ENCODE peak calls at places on chromosomes 7 and 10, in six cellular contexts. M is WTC11, B is HepG2, D is endothelial cell of umbilical vein, L is H1, A is K562. P is an unnamed sample.

GRCh38 chr7:55306331-55306730 is 58.8 kb upstream of the LANCL2 start:
- DNase-seq in L (no peak), D (no peak), M (no peak), A (no peak), B (no peak), P (no peak)

GRCh38 chr7:134533288-134533771 is 6.0 kb downstream of the AKR1B10 start:
- DNase-seq in A (no peak), D (no peak), B (no peak), L (no peak), M (no peak), P (no peak)

GRCh38 chr7:96089511-96089910 is 232.4 kb downstream of the SLC25A13 start:
- DNase-seq in M (no peak), L (no peak), D (no peak), A (no peak), B (no peak), P (no peak)

GRCh38 chr10:32963102-32963501 is 5.1 kb upstream of the ITGB1 start:
- DNase-seq in A (no peak), D (peak; percentile 63), M (no peak), L (no peak), B (no peak), P (peak; percentile 80)

GRCh38 chr7:38207843-38208242 is 29.8 kb downstream of the STARD3NL start:
- DNase-seq in L (no peak), B (no peak), M (no peak), A (no peak), D (no peak), P (no peak)

GRCh38 chr7:83807770-83808169 is 158.8 kb upstream of the SEMA3E start:
- DNase-seq in L (no peak), M (no peak), A (no peak), B (no peak), D (no peak), P (no peak)

GRCh38 chr10:95661818-95662217 is 5.3 kb upstream of the ALDH18A1 start:
- DNase-seq in M (no peak), B (peak; percentile 75), D (no peak), A (no peak), L (no peak), P (no peak)

GRCh38 chr10:43676360-43676759 is 27.7 kb upstream of the ZNF32 start:
- DNase-seq in A (no peak), M (no peak), D (no peak), L (no peak), B (no peak), P (no peak)

DNA sequence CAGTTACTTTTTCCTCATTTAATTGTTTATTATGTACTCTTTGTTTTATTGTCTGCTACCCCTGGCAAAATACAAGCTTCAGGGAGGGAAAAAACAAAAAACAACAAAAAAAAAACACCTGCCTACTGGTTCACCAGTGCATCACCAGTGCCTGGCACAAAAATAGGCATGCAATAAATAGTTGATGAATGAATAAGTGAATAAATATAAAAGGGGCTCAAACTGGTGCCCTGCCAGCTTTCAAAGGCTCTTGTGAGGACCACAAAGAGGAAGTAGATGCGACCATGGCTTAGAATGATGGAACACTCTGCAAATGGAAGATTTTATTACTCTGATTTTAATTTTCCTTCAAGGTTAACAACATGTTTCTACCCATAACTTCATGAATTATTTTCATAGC is 213.0 kb upstream of the INHBA start:
- DNase-seq in B (no peak), M (no peak), L (no peak), A (no peak), D (no peak), P (no peak)
- TF ChIP-seq JUN in B (no peak), M (no peak), L (no peak), A (no peak), D (no peak), P (no peak)

GRCh38 chr10:6037422-6037821 is 24.7 kb downstream of the IL2RA start:
- DNase-seq in L (no peak), M (no peak), A (no peak), D (no peak), B (no peak), P (no peak)

GRCh38 chr10:6039711-6040110 is 22.5 kb downstream of the IL2RA start:
- DNase-seq in B (no peak), M (no peak), D (no peak), L (no peak), A (no peak), P (no peak)

GRCh38 chr10:6037975-6038624 is 24.1 kb downstream of the IL2RA start:
- DNase-seq in L (no peak), D (no peak), B (no peak), M (no peak), A (no peak), P (no peak)

GRCh38 chr10:6036861-6037321 is 25.3 kb downstream of the IL2RA start:
- DNase-seq in L (no peak), B (no peak), D (no peak), A (no peak), M (no peak), P (no peak)

GRCh38 chr10:6040205-6040604 is 22.0 kb downstream of the IL2RA start:
- DNase-seq in A (no peak), D (no peak), M (no peak), L (no peak), B (no peak), P (no peak)
- TF ChIP-seq JUN in A (no peak), D (no peak), M (no peak), L (no peak), B (no peak), P (no peak)

GRCh38 chr7:4712371-4713182 is 30.5 kb downstream of the FOXK1 start:
- DNase-seq in L (no peak), B (peak; percentile 76), D (no peak), M (no peak), A (peak; percentile 50), P (peak; percentile 81)
- TF ChIP-seq JUN in L (no peak), B (no peak), D (no peak), M (no peak), A (peak; percentile 36), P (peak; percentile 25)

DNA sequence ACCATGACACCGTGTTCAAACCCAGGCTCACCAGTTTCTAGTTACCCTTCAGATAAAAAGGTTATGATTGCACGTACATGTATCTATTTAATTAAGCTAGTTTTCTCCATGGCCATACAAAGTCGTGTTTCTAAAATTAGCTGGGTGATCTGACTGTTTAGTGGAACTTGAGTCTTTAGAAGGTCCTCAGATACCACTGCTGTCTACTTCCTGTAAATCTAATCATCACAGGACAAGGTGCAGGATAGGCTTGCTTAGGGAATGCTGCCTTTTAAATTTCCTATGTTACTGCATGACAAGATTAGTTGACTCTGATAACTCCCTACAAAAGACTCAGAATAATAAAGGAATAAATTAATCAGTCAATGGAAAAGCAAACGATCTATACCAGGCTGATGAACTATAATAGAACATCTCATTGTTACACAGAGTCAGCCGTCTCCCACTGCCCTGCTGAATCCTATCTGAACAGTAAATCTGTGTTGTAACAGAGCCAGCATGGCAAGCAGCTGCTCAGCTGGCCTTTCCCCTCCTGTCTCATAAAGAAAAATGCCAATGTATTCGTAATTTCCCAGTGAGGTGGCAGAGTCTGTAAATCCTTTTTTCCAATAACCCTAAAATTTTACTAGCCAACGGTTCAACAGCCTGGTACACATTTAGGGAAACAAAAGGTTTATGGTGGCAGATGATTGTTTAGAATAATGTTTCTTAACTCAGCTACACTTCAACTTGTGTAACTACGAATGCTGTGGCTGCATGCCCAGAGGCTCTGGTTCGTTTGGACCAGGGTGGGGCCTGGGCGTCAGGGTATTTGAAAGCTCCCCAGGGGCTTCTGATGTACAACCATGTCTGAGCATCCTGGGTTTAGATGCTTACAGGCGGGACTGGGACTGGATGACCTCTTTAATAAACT is 318.0 kb downstream of the PAXIP1 start:
- DNase-seq in D (no peak), M (no peak), L (no peak), B (no peak), A (no peak), P (no peak)
- TF ChIP-seq JUN in D (no peak), M (no peak), L (no peak), B (no peak), A (no peak), P (no peak)

GRCh38 chr7:149688836-149689590 is 84.4 kb downstream of the ZNF467 start:
- DNase-seq in B (no peak), A (no peak), M (no peak), D (no peak), L (no peak), P (no peak)

GRCh38 chr7:149692557-149692982 is 80.8 kb downstream of the ZNF467 start:
- DNase-seq in D (no peak), B (no peak), L (no peak), A (no peak), M (peak; percentile 53), P (no peak)

GRCh38 chr7:149692056-149692455 is 81.3 kb downstream of the ZNF467 start:
- DNase-seq in D (no peak), A (no peak), B (no peak), M (no peak), L (no peak), P (no peak)

GRCh38 chr7:149690688-149691446 is 82.5 kb downstream of the ZNF467 start:
- DNase-seq in A (peak; percentile 91), L (peak; percentile 61), B (peak; percentile 92), M (peak; percentile 96), D (peak; percentile 3), P (peak; percentile 91)

DNA sequence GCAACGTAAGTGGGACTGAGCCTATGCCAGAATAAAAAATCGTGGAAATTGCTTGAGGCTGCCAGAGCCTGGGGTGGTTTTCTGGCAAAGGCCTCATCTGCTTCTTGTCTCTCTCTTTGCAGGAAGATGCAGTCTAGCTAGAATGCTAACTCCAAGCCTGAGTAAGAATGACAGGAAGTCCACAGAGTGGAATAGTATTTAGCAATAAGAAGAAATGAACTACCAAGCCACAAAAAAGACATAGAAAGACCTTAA is 83.9 kb downstream of the ZNF467 start:
- DNase-seq in M (no peak), B (no peak), A (no peak), L (no peak), D (no peak), P (no peak)
- TF ChIP-seq JUN in M (no peak), B (no peak), A (no peak), L (no peak), D (no peak), P (no peak)

GRCh38 chr7:107207459-107207858 is 38.7 kb downstream of the HBP1 start:
- DNase-seq in D (no peak), B (no peak), L (no peak), A (no peak), M (no peak), P (no peak)

GRCh38 chr7:107208563-107208962 is 39.8 kb downstream of the HBP1 start:
- DNase-seq in L (no peak), M (no peak), D (no peak), A (peak; percentile 54), B (no peak), P (no peak)

GRCh38 chr7:107210400-107210799 is 41.6 kb downstream of the HBP1 start:
- DNase-seq in D (no peak), L (no peak), A (no peak), B (no peak), M (no peak), P (no peak)

GRCh38 chr7:107208046-107208458 is 39.2 kb downstream of the HBP1 start:
- DNase-seq in M (no peak), A (no peak), D (no peak), L (no peak), B (no peak), P (no peak)

GRCh38 chr7:107209565-107209964 is 40.8 kb downstream of the HBP1 start:
- DNase-seq in L (no peak), D (no peak), A (no peak), B (no peak), M (no peak), P (no peak)
- TF ChIP-seq JUN in L (no peak), D (no peak), A (no peak), B (no peak), M (no peak), P (no peak)

GRCh38 chr7:103413407-103413806 is 32.6 kb downstream of the SLC26A5 start:
- DNase-seq in B (no peak), A (peak; percentile 32), L (no peak), M (no peak), D (no peak), P (no peak)
- TF ChIP-seq JUN in B (no peak), A (no peak), L (no peak), M (no peak), D (no peak), P (no peak)